ENCODE peak calls at places on chromosomes 2 and 18, in four cellular contexts. X is AG09309, F is HFF-Myc, V is breast epithelium. N is an unnamed sample.

GRCh38 chr2:23385351-23385747 is 370 bp downstream of the KLHL29 start:
- DNase-seq in F (no peak), V (no peak), X (no peak), N (no peak)

GRCh38 chr2:323035-323434 is 35.1 kb upstream of the ALKAL2 start:
- DNase-seq in V (no peak), F (no peak), X (no peak), N (no peak)

GRCh38 chr2:5391361-5391760 is 300.8 kb upstream of the SOX11 start:
- DNase-seq in V (no peak), F (no peak), X (no peak), N (no peak)

GRCh38 chr2:207823865-207824264 is 54.2 kb upstream of the FZD5 start:
- DNase-seq in F (no peak), V (no peak), X (no peak), N (no peak)

GRCh38 chr2:11719230-11719977 is 27.0 kb upstream of the LPIN1 start:
- DNase-seq in X (no peak), V (no peak), F (no peak), N (no peak)

GRCh38 chr18:55586841-55587240 is 1.2 kb downstream of the TCF4 start:
- DNase-seq in F (no peak), V (no peak), X (no peak), N (no peak)

GRCh38 chr2:101986386-101986785 is 5.4 kb upstream of the IL1R2 start:
- DNase-seq in V (no peak), F (no peak), X (no peak), N (no peak)

GRCh38 chr18:49632588-49632987 is 70.7 kb downstream of the LIPG start:
- DNase-seq in F (no peak), X (no peak), V (no peak), N (no peak)

GRCh38 chr2:108971661-108972566 is 17.1 kb downstream of the EDAR start:
- DNase-seq in X (peak), F (peak), V (no peak), N (peak)

GRCh38 chr18:62450546-62451395 is 72.1 kb upstream of the ZCCHC2 start:
- DNase-seq in F (peak), X (peak), V (peak), N (peak)

GRCh38 chr2:240397542-240397916 is 37.9 kb upstream of the GPC1 start:
- DNase-seq in V (peak), X (no peak), F (no peak), N (no peak)

GRCh38 chr18:6497543-6497942 is 82.8 kb upstream of the L3MBTL4 start:
- DNase-seq in F (no peak), V (no peak), X (no peak), N (no peak)

GRCh38 chr2:118242216-118242615 is 153.9 kb downstream of the INSIG2 start:
- DNase-seq in V (no peak), X (no peak), F (no peak), N (no peak)

GRCh38 chr2:218813771-218814460 is 17.7 kb downstream of the PRKAG3 start:
- DNase-seq in F (no peak), X (no peak), V (no peak), N (no peak)

GRCh38 chr2:63899639-63900038 is 57.9 kb downstream of the UGP2 start:
- DNase-seq in F (no peak), V (no peak), X (no peak), N (no peak)

GRCh38 chr2:18949871-18950597 is 360.7 kb upstream of the NT5C1B start:
- DNase-seq in X (peak), F (peak), V (no peak), N (no peak)

GRCh38 chr2:71695235-71696120 is 242.1 kb downstream of the DYSF start:
- DNase-seq in X (no peak), V (no peak), F (no peak), N (no peak)

GRCh38 chr2:223416826-223417610 is 185.1 kb downstream of the SCG2 start:
- DNase-seq in F (no peak), X (peak), V (no peak), N (no peak)

GRCh38 chr2:37657471-37657870 is 14.0 kb downstream of the CDC42EP3 start:
- DNase-seq in X (no peak), F (no peak), V (no peak), N (no peak)

GRCh38 chr2:8244634-8245033 is 437.2 kb upstream of the ID2 start:
- DNase-seq in X (no peak), V (no peak), F (no peak), N (no peak)

GRCh38 chr2:120486441-120486840 is 140.5 kb downstream of the INHBB start:
- DNase-seq in X (no peak), F (no peak), V (no peak), N (no peak)

GRCh38 chr2:165674780-165675179 is 119.3 kb downstream of the GALNT3 start:
- DNase-seq in F (no peak), V (no peak), X (no peak), N (no peak)

GRCh38 chr18:21740474-21740723 is 193 bp upstream of the MIB1 start:
- DNase-seq in F (no peak), V (peak), X (peak), N (no peak)

GRCh38 chr2:171225302-171225980 is 64.7 kb upstream of the TLK1 start:
- DNase-seq in V (no peak), F (peak), X (peak), N (peak)

GRCh38 chr2:240812721-240813120 is 7.3 kb downstream of the KIF1A start:
- DNase-seq in F (no peak), V (no peak), X (no peak), N (no peak)

GRCh38 chr2:234816056-234816455 is 135.8 kb upstream of the SH3BP4 start:
- DNase-seq in V (no peak), X (no peak), F (no peak), N (no peak)

GRCh38 chr2:101736861-101737291 is 39.4 kb downstream of the MAP4K4 start:
- DNase-seq in F (no peak), V (no peak), X (peak), N (no peak)

GRCh38 chr18:2686349-2686968 is 30.9 kb downstream of the SMCHD1 start:
- DNase-seq in F (no peak), X (no peak), V (no peak), N (no peak)

GRCh38 chr2:145690183-145690582 is 1170.3 kb upstream of the ZEB2 start:
- DNase-seq in F (no peak), X (no peak), V (no peak), N (no peak)

DNA sequence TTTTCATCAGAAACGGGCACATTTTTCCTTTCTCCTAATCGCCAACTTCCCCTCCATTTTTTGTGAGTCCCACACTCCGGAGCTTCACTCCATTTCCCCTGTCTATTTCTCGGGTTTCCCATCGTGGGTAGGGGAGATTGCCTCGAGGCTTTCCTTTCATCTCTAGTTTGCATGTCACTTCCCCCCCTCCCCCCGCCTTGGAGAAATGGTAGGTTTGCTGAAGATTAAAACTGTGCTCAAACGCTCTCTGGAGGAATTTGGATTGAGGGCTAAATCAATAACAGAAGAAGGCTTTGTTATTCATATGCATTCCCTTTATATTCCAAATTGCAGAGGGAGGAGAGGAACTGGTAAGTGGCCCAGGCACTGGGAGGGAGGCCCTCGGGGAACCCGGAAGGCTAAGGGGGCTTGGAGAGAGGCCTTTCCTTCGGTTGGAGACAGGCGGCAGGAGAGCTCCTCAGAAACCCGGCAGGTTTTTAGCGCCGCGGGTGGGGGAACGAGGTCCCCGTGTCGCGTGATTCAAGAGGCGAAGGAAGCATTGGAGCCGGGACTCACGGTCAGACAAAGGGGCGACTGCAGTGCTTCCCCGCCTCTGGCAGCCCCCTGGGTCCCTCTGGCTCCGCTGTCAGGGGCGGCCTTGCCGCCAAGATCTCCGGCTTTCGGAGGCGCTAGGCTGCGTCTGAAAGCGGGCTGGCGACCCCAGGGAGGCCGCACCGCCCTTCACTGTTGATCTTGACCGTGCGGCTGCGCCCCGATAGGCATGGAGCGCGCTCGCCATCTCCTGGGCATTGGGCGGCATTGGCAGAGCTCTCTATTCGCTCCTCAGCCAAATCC is 2.4 kb upstream of the HOXD12 start:
- DNase-seq in X (no peak), F (peak), V (no peak), N (no peak)
- TF ChIP-seq CTCF in X (peak), F (peak), V (peak), N (peak)

DNA sequence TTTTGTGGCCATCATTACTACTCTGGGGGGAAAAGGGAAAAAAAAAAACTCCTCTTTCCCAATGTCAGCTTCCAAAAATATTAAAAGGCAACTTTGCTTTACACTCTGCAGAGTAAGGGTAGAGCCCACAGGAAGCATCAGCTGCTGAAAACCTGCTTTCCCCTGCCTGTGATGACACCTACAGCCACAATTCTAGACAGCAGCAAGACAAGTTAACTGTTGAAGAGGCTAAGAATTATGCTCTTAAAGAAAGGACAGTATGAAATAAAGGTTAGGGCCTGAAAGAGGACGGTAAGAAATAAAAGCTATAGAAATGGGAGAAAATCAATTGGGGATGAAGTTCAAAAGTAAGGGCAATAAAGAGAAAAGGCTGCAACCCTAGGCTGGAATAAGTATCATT is 3.0 kb downstream of the PDE11A start:
- DNase-seq in V (no peak), X (no peak), F (no peak), N (no peak)
- TF ChIP-seq CTCF in V (no peak), X (peak), F (no peak), N (peak)

GRCh38 chr18:47931707-47932103 is 1.2 kb upstream of the SMAD2 start:
- DNase-seq in X (no peak), V (no peak), F (no peak), N (no peak)
- TF ChIP-seq CTCF in X (no peak), V (peak), F (no peak), N (no peak)

GRCh38 chr2:36296798-36297197 is 58.8 kb upstream of the CRIM1 start:
- DNase-seq in X (no peak), F (no peak), V (no peak), N (no peak)
- TF ChIP-seq CTCF in X (no peak), F (no peak), V (no peak), N (no peak)

GRCh38 chr18:60049172-60049571 is 149.4 kb downstream of the PMAIP1 start:
- DNase-seq in X (no peak), F (no peak), V (no peak), N (no peak)
- TF ChIP-seq CTCF in X (no peak), F (no peak), V (no peak), N (no peak)

DNA sequence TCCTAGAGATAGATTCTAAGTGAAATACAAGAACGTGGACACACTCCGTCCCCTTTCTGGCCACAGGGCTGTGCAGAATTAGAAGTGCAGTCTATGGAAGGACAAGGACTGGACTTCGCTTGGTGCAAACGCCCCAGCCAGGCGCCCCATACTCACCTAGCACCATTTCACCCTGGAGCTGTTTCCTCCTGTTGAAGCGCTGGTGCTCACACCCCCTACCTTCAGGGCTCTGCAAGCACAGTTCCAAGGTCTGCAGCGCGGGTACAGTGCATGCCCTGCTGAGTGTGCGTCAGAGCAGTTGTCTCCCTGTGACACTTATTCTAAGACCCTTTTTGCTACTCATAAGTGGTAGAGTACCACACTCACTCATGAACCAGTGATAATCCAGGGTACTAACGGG is 3.0 kb downstream of the HPCAL1 start:
- DNase-seq in V (no peak), F (no peak), X (no peak), N (no peak)
- TF ChIP-seq CTCF in V (no peak), F (peak), X (no peak), N (peak)

GRCh38 chr2:81389203-81389602 is 1084.7 kb upstream of the LRRTM1 start:
- DNase-seq in V (no peak), F (no peak), X (no peak), N (no peak)
- TF ChIP-seq CTCF in V (no peak), F (no peak), X (no peak), N (no peak)

GRCh38 chr18:8668381-8668780 is 37.0 kb upstream of the MTCL1 start:
- DNase-seq in X (no peak), F (no peak), V (no peak), N (no peak)
- TF ChIP-seq CTCF in X (no peak), F (no peak), V (no peak), N (no peak)

GRCh38 chr18:28735731-28736130 is 558.8 kb upstream of the CDH2 start:
- DNase-seq in V (no peak), F (no peak), X (peak), N (no peak)

GRCh38 chr18:28736223-28736622 is 559.3 kb upstream of the CDH2 start:
- DNase-seq in F (no peak), X (no peak), V (no peak), N (no peak)

GRCh38 chr18:28740575-28740974 is 563.6 kb upstream of the CDH2 start:
- DNase-seq in F (no peak), X (no peak), V (no peak), N (no peak)

DNA sequence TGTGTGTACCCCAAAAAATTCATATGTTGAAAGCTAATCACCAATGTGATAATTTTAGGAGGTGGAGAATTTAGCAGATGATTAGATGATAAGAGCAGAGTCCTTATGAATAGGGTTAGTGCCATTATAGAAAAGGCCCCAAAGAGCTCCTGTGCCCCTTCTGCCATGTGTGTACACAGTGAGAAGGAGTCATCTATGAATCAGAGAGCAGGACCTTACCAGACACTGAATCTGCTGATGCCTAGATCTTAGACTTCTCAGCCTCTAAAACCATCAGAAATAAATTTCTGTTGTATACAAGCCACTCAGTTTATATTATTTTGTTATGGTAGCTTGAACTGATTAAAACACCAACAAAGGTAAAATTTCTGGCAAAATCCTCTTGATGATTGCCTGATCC is 560.0 kb upstream of the CDH2 start:
- DNase-seq in F (no peak), V (no peak), X (no peak), N (no peak)
- TF ChIP-seq CTCF in F (no peak), V (no peak), X (no peak), N (no peak)

GRCh38 chr2:69013123-69013836 is at the start of gene ANTXR1:
- DNase-seq in X (no peak), V (no peak), F (peak), N (no peak)

GRCh38 chr2:69010437-69011194 is 2.4 kb upstream of the ANTXR1 start:
- DNase-seq in X (no peak), V (no peak), F (no peak), N (no peak)

GRCh38 chr2:69013837-69014796 is 1.1 kb downstream of the ANTXR1 start:
- DNase-seq in F (no peak), X (no peak), V (no peak), N (no peak)

GRCh38 chr2:69011611-69012157 is 1.3 kb upstream of the ANTXR1 start:
- DNase-seq in X (no peak), V (no peak), F (no peak), N (no peak)

DNA sequence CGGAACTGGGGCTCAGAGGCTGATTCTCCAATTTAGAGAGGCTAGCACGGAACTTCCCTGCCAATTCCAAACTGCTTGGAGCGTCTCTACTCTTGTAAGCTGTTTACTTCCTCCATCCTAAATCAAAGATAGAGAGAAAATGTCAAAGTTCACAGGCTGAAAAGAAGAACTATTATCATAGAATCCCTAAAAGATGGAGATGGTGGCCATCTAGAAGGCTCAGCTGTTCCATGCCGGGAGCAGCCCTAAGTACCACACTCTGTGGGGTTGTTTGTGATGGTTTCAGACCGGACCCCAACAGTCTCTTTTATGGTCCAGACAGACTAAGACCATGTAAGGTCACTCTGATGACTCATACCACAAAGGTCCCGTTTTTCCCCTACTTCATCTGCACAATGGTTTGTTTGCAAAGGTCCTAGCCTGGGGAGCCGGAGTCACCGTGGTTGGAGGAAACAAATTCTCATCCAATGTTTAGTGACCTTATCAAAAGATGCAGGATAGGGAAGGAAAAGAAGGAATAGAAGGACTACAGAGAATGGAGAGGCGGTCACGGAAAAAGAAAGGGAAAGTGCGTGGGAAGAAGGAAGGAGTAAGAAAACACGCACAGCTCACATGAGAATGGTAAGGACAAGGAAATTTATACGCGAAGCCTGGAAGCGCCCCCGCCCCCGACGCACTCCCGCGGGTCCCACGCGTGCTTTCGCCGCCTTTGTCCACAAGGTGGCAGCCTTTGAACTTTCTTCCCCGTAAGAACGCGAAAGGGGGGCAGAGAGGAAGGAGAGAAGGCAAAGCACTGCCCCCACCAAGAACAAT is 463 bp upstream of the ANTXR1 start:
- DNase-seq in F (peak), V (no peak), X (no peak), N (no peak)
- TF ChIP-seq CTCF in F (peak), V (peak), X (peak), N (peak)

N was measured in kidney epithelial cell.